ENCODE peak calls at places on chromosomes 16 and 17, in seven cellular contexts. Y is astrocyte of the cerebellum; X is stimulated activated CD4-positive, alpha-beta T cell treated with anti-CD3 and anti-CD28 coated beads, Interleukin-1b, Interleukin-23, amount 100 ng/mL, for 1 hour; D is A549; S is activated naive CD4-positive, alpha-beta T cell; R is nucleus accumbens; T is amygdala. U is an unnamed sample.

GRCh38 chr16:4049031-4049430 is 67.2 kb downstream of the ADCY9 start:
- DNase-seq in Y (no peak), X (no peak), D (no peak), S (no peak), R (no peak), T (no peak), U (no peak)

GRCh38 chr16:58843675-58844074 is 109.6 kb upstream of the GOT2 start:
- DNase-seq in Y (peak; percentile 38), X (no peak), D (peak; percentile 60), S (no peak), R (no peak), T (no peak), U (peak; percentile 35)

GRCh38 chr17:48545539-48545938 is 630 bp upstream of the HOXB2 start:
- DNase-seq in Y (no peak), X (no peak), D (no peak), S (no peak), R (no peak), T (no peak), U (no peak)

GRCh38 chr16:30368122-30368791 is 2.0 kb downstream of the TBC1D10B start:
- DNase-seq in Y (no peak), X (no peak), D (no peak), S (no peak), R (no peak), T (no peak), U (peak; percentile 51)

GRCh38 chr17:62085511-62086408 is 20.7 kb upstream of the MED13 start:
- DNase-seq in Y (no peak), X (no peak), D (no peak), S (no peak), R (no peak), T (no peak), U (no peak)

GRCh38 chr16:67109407-67110135 is at the start of gene PHAF1:
- DNase-seq in Y (peak; percentile 64), X (peak; percentile 92), D (peak; percentile 92), S (peak; percentile 93), R (peak; percentile 94), T (peak; percentile 88), U (peak; percentile 86)

GRCh38 chr16:19518423-19518822 is 3.5 kb downstream of the GDE1 start:
- DNase-seq in Y (no peak), X (no peak), D (no peak), S (no peak), R (no peak), T (no peak), U (no peak)

GRCh38 chr16:8716592-8716991 is 42.2 kb downstream of the ABAT start:
- DNase-seq in Y (no peak), X (no peak), D (no peak), S (no peak), R (no peak), T (no peak), U (no peak)

GRCh38 chr17:75113798-75114551 is 4.2 kb downstream of the ARMC7 start:
- DNase-seq in Y (peak; percentile 86), X (peak; percentile 83), D (peak; percentile 94), S (peak; percentile 81), R (peak; percentile 67), T (peak; percentile 42), U (peak; percentile 95)

GRCh38 chr16:6096931-6097665 is 999.5 kb upstream of the EEF2KMT start:
- DNase-seq in Y (no peak), X (no peak), D (no peak), S (no peak), R (no peak), T (no peak), U (no peak)

GRCh38 chr16:82991941-82992675 is 365.3 kb downstream of the CDH13 start:
- DNase-seq in Y (no peak), X (no peak), D (no peak), S (no peak), R (no peak), T (no peak), U (no peak)

GRCh38 chr17:46875849-46876352 is 24.5 kb downstream of the WNT9B start:
- DNase-seq in Y (no peak), X (no peak), D (peak; percentile 34), S (no peak), R (no peak), T (no peak), U (no peak)

GRCh38 chr17:80513892-80514291 is 30.7 kb upstream of the RPTOR start:
- DNase-seq in Y (peak; percentile 64), X (no peak), D (no peak), S (no peak), R (no peak), T (no peak), U (no peak)

U was measured in PC-3.